ENCODE peak calls at places on chromosome 2, in four cellular contexts. X is fibroblast of lung, S is Karpas-422, Q is neural progenitor cell. F is an unnamed sample.

GRCh38 chr2:67522154-67522553 is 125.0 kb downstream of the ETAA1 start:
- DNase-seq in X (no peak), S (no peak), Q (no peak), F (no peak)

GRCh38 chr2:236503583-236503982 is 66.0 kb upstream of the ACKR3 start:
- DNase-seq in X (no peak), S (no peak), Q (no peak), F (no peak)

GRCh38 chr2:106053581-106053980 is 140.5 kb downstream of the UXS1 start:
- DNase-seq in X (no peak), S (no peak), Q (no peak), F (no peak)

GRCh38 chr2:164840458-164840929 is 1.1 kb downstream of the COBLL1 start:
- DNase-seq in X (no peak), S (no peak), Q (peak; percentile 24), F (peak; percentile 19)

GRCh38 chr2:71060871-71061270 is 7.6 kb upstream of the NAGK start:
- DNase-seq in X (no peak), S (no peak), Q (no peak), F (no peak)

GRCh38 chr2:46769809-46770208 is 145.8 kb downstream of the MCFD2 start:
- DNase-seq in X (no peak), S (no peak), Q (no peak), F (no peak)

GRCh38 chr2:138112536-138112935 is 148.3 kb downstream of the HNMT start:
- DNase-seq in X (peak; percentile 22), S (no peak), Q (no peak), F (no peak)

GRCh38 chr2:197356136-197356535 is 45.6 kb upstream of the ANKRD44 start:
- DNase-seq in X (no peak), S (peak; percentile 92), Q (peak; percentile 21), F (no peak)

GRCh38 chr2:7572460-7572859 is 655.2 kb downstream of the RNF144A start:
- DNase-seq in X (no peak), S (no peak), Q (peak; percentile 33), F (no peak)

GRCh38 chr2:177673602-177674595 is 281.3 kb downstream of the AGPS start:
- DNase-seq in X (no peak), S (no peak), Q (no peak), F (no peak)

GRCh38 chr2:68662466-68662865 is 19.1 kb downstream of the PROKR1 start:
- DNase-seq in X (no peak), S (peak; percentile 77), Q (no peak), F (no peak)

GRCh38 chr2:150578481-150578880 is 91.0 kb upstream of the RND3 start:
- DNase-seq in X (no peak), S (no peak), Q (no peak), F (no peak)

GRCh38 chr2:200335657-200336056 is 29.2 kb downstream of the SPATS2L start:
- DNase-seq in X (no peak), S (no peak), Q (no peak), F (peak; percentile 80)

GRCh38 chr2:46552086-46552485 is 72.7 kb downstream of the TMEM247 start:
- DNase-seq in X (no peak), S (no peak), Q (no peak), F (no peak)

GRCh38 chr2:240235149-240235803 is 94.8 kb upstream of the OTOS start:
- DNase-seq in X (no peak), S (no peak), Q (no peak), F (no peak)

GRCh38 chr2:223465793-223466192 is 136.4 kb downstream of the SCG2 start:
- DNase-seq in X (peak; percentile 99), S (no peak), Q (no peak), F (peak; percentile 93)

DNA sequence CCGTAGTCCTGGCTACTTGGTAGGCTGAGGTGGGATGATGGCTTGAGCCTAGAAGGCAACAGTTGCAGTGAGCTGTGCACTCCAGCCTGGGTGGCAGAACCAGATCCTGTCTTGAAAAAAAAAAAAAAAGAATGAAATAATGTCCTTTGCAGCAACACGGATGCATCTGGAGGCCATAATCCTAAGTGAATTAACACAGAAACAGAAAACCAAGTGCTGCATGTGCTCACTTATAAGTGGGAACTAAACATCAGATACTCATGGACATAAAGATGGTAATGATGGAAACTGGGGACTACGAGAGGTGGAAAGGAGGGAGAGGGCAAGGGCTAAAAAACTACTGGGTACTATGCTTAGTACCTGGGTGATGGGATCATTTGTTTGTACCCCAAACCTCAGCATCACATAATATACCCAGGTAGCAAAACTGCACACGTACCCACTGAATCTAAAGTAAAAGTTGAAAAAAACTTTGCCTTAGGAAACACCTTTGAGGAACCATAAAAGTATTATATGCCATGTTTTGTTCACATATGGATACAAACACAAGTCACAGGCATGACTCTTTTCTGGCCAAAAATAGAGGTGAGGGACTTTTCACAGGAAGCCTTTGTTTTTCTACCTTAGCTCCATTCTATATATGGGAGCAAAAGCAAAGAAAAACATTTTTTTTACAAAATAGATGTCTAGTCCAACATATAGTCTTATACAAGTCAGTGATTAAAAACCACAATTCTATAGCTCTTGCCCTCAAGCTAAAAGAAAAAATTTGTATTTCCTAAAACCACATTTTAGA is 36.6 kb downstream of the GPR155 start:
- DNase-seq in X (no peak), S (no peak), Q (no peak), F (no peak)
- H2AFZ ChIP-seq in X (no peak overlapping the region), S (no peak overlapping the region), Q (no peak overlapping the region), F (no peak overlapping the region)

DNA sequence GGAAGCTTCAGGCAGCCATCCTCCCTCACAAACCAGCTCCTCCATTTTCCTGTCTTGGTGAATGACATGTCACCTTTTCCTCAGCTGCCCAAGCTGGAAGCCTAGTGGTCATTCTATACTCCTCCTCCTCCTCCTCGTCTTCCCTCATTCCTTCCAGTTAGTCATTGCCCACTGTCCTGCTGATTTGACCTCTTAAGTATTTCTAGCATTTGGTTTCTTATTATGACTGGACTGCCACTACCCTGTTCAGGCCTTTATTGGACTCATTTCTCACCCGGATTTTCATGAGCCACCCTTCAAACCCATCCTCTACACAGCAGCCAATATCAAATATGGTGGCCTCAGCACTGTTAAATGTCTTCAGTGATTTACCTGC is 21.9 kb upstream of the MGAT5 start:
- DNase-seq in X (no peak), S (no peak), Q (no peak), F (no peak)
- H3K79me2 ChIP-seq in X (peaks cover 24% of the 10 kb centered on the region), S (no peaks in the 10 kb centered on the region), Q (peaks cover 9% of the 10 kb centered on the region), F (no peaks in the 10 kb centered on the region)

DNA sequence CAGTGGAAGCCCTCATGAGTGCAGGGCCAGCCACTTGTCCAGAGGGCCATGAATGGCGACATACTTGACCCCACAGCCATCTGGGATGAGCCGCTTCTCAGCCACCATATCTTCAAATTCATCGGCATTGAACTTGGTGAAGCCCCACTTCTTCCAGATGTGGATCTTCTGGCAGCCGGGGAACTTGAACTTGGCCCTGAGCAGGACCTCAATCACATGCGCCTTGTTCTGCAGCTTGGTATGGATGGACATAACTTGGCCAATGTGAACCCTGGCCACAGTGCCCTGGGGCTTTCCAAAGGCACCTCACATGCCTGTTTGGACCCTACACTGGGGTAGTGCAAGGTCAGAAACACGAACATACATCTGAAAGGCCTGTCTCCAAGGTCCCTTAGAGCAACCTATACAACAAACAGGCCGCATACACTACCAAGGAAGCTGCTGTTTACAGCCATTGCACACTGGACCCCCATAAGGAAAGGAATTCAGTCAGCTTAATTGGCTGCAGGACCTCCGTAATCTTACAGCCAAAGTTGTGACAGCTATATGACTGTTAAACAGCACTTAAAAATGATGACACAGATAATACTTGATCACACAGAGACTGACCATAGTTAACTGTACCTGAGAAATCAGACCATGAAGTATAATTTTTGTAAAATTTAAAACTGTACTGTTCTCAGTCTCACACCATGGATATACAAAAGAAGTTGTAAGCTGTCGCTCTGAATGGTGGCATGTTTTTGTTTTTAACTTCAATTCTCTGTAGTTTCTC is 53.8 kb downstream of the USP34 start:
- DNase-seq in X (no peak), S (no peak), Q (no peak), F (no peak)
- H2AFZ ChIP-seq in X (no peak overlapping the region), S (no peak overlapping the region), Q (no peak overlapping the region), F (no peak overlapping the region)

GRCh38 chr2:128421861-128422311 is 103.2 kb upstream of the HS6ST1 start:
- DNase-seq in X (no peak), S (no peak), Q (no peak), F (no peak)
- H3K79me2 ChIP-seq in X (no peaks in the 10 kb centered on the region), S (no peaks in the 10 kb centered on the region), Q (no peaks in the 10 kb centered on the region), F (no peaks in the 10 kb centered on the region)